ENCODE peak calls at places on chromosomes 4 and X, in four cellular contexts. One of them, this sample, is unnamed. For H3K4me1, the result is how much of the 10 kb centered on the place peaks cover.

GRCh38 chr4:39970559-39971270 is 7.0 kb downstream of the PDS5A start:
- DNase-seq in HCT116: peak
- DNase-seq in GM12878: no peak
- DNase-seq in HepG2: peak
- DNase-seq in this sample: no peak

GRCh38 chrX:150566734-150567182 is 1.7 kb upstream of the MTM1 start:
- DNase-seq in HCT116: no peak
- DNase-seq in GM12878: no peak
- DNase-seq in HepG2: no peak
- DNase-seq in this sample: no peak

GRCh38 chr4:40986375-40986774 is 228.0 kb downstream of the APBB2 start:
- DNase-seq in HCT116: no peak
- DNase-seq in GM12878: no peak
- DNase-seq in HepG2: no peak
- DNase-seq in this sample: no peak

GRCh38 chrX:55167124-55167523 is 53.0 kb upstream of the PAGE5 start:
- DNase-seq in HCT116: peak
- DNase-seq in GM12878: no peak
- DNase-seq in HepG2: no peak
- DNase-seq in this sample: no peak

GRCh38 chrX:129759576-129760061 is 20.1 kb upstream of the SASH3 start:
- DNase-seq in HCT116: no peak
- DNase-seq in GM12878: no peak
- DNase-seq in HepG2: no peak
- DNase-seq in this sample: no peak

GRCh38 chr4:184699941-184700340 is 34.0 kb downstream of the CENPU start:
- DNase-seq in HCT116: no peak
- DNase-seq in GM12878: no peak
- DNase-seq in HepG2: no peak
- DNase-seq in this sample: no peak

GRCh38 chr4:86918539-86919072 is 16.2 kb upstream of the AFF1 start:
- DNase-seq in HCT116: no peak
- DNase-seq in GM12878: no peak
- DNase-seq in HepG2: peak
- DNase-seq in this sample: no peak

GRCh38 chr4:155207534-155208257 is 740 bp upstream of the NPY2R start:
- DNase-seq in HCT116: no peak
- DNase-seq in GM12878: no peak
- DNase-seq in HepG2: no peak
- DNase-seq in this sample: peak

GRCh38 chr4:188661502-188661901 is 522.3 kb downstream of the TRIML1 start:
- DNase-seq in HCT116: no peak
- DNase-seq in GM12878: no peak
- DNase-seq in HepG2: no peak
- DNase-seq in this sample: no peak

GRCh38 chr4:104878936-104879335 is 267.7 kb upstream of the TET2 start:
- DNase-seq in HCT116: no peak
- DNase-seq in GM12878: no peak
- DNase-seq in HepG2: no peak
- DNase-seq in this sample: no peak

GRCh38 chr4:153013202-153013988 is 77.3 kb downstream of the FHDC1 start:
- DNase-seq in HCT116: no peak
- DNase-seq in GM12878: no peak
- DNase-seq in HepG2: no peak
- DNase-seq in this sample: no peak

GRCh38 chrX:100975212-100975611 is 5.7 kb downstream of the ARL13A start:
- DNase-seq in HCT116: no peak
- DNase-seq in GM12878: no peak
- DNase-seq in HepG2: no peak
- DNase-seq in this sample: no peak

GRCh38 chr4:99723555-99724450 is 66.2 kb upstream of the C4orf54 start:
- DNase-seq in HCT116: peak
- DNase-seq in GM12878: no peak
- DNase-seq in HepG2: peak
- DNase-seq in this sample: peak

GRCh38 chr4:179751669-179752068 is 2309.4 kb upstream of the AGA start:
- DNase-seq in HCT116: no peak
- DNase-seq in GM12878: no peak
- DNase-seq in HepG2: no peak
- DNase-seq in this sample: no peak

GRCh38 chr4:4853371-4853823 is 6.1 kb upstream of the MSX1 start:
- DNase-seq in HCT116: no peak
- DNase-seq in GM12878: no peak
- DNase-seq in HepG2: no peak
- DNase-seq in this sample: peak

GRCh38 chrX:53714580-53715335 is 28.2 kb upstream of the HUWE1 start:
- DNase-seq in HCT116: peak
- DNase-seq in GM12878: peak
- DNase-seq in HepG2: no peak
- DNase-seq in this sample: no peak

GRCh38 chr4:175385797-175386196 is 426.3 kb downstream of the GPM6A start:
- DNase-seq in HCT116: no peak
- DNase-seq in GM12878: no peak
- DNase-seq in HepG2: no peak
- DNase-seq in this sample: no peak

GRCh38 chr4:150385606-150386005 is 196.3 kb upstream of the MAB21L2 start:
- DNase-seq in HCT116: no peak
- DNase-seq in GM12878: no peak
- DNase-seq in HepG2: no peak
- DNase-seq in this sample: no peak

GRCh38 chr4:128525387-128525786 is 237.8 kb upstream of the PGRMC2 start:
- DNase-seq in HCT116: no peak
- DNase-seq in GM12878: no peak
- DNase-seq in HepG2: no peak
- DNase-seq in this sample: no peak

GRCh38 chr4:21385706-21386105 is 562.9 kb downstream of the KCNIP4 start:
- DNase-seq in HCT116: no peak
- DNase-seq in GM12878: no peak
- DNase-seq in HepG2: no peak
- DNase-seq in this sample: no peak

GRCh38 chr4:47198791-47199190 is 167.4 kb downstream of the GABRB1 start:
- DNase-seq in HCT116: no peak
- DNase-seq in GM12878: no peak
- DNase-seq in HepG2: no peak
- DNase-seq in this sample: no peak

GRCh38 chrX:133655914-133656265 is 240.6 kb upstream of the GPC4 start:
- DNase-seq in HCT116: no peak
- DNase-seq in GM12878: no peak
- DNase-seq in HepG2: no peak
- DNase-seq in this sample: no peak

GRCh38 chr4:65999518-65999871 is 329.2 kb upstream of the EPHA5 start:
- DNase-seq in HCT116: no peak
- DNase-seq in GM12878: no peak
- DNase-seq in HepG2: no peak
- DNase-seq in this sample: no peak

GRCh38 chr4:42953316-42953715 is 60.8 kb downstream of the GRXCR1 start:
- DNase-seq in HCT116: no peak
- DNase-seq in GM12878: no peak
- DNase-seq in HepG2: no peak
- DNase-seq in this sample: no peak

GRCh38 chr4:95304898-95305297 is 243.9 kb downstream of the UNC5C start:
- DNase-seq in HCT116: no peak
- DNase-seq in GM12878: no peak
- DNase-seq in HepG2: no peak
- DNase-seq in this sample: no peak

DNA sequence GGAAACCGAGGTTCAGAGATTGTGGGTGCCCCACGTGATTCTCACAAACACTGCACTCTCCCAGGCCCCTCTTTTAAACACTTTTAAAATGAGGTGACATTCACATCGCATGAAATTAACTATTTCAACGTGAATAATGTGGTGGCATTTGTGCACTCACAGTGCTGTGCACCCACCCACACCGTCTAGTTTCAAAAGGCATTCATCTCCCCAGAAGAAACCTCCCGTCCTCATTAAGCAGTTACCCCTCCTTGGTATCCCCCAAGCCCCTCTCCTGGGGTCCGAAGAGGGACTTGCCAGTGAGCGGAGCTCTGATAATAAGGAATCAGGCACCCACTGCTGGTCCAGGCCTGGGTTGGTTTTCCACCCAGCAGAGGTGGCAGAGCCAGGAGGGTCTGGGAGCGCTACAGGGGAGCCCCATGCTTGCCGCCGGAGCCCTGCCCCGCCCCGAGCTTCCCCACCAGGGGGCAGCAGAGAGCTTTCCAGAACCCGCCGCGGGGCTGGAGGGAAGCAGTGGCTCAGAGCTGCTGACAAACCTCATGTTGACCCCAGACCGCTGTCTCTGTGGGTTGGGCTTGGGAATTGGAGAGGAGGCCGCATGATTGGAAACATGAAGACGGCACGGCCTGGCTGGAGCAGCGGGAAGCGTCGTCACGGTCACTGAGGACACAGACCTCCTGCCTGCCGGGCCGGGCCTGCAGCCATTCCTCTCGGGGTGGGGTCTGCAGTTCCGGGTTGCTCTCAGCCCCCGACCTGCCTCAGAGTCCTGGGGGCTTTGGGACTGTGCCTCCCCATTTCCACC is 27.5 kb upstream of the HTRA3 start:
- DNase-seq in HCT116: peak
- DNase-seq in GM12878: no peak
- DNase-seq in HepG2: peak
- DNase-seq in this sample: peak
- TF ChIP-seq POLR2AphosphoS5 in HCT116: no peak
- TF ChIP-seq POLR2AphosphoS5 in GM12878: peak
- TF ChIP-seq POLR2AphosphoS5 in HepG2: no peak
- TF ChIP-seq POLR2AphosphoS5 in this sample: no peak

GRCh38 chrX:105821471-105822081 is 763 bp upstream of the NRK start:
- DNase-seq in HCT116: no peak
- DNase-seq in GM12878: no peak
- DNase-seq in HepG2: no peak
- DNase-seq in this sample: peak
- H3K9ac ChIP-seq in HCT116: no peak
- H3K9ac ChIP-seq in GM12878: no peak
- H3K9ac ChIP-seq in HepG2: no peak
- H3K9ac ChIP-seq in this sample: no peak

DNA sequence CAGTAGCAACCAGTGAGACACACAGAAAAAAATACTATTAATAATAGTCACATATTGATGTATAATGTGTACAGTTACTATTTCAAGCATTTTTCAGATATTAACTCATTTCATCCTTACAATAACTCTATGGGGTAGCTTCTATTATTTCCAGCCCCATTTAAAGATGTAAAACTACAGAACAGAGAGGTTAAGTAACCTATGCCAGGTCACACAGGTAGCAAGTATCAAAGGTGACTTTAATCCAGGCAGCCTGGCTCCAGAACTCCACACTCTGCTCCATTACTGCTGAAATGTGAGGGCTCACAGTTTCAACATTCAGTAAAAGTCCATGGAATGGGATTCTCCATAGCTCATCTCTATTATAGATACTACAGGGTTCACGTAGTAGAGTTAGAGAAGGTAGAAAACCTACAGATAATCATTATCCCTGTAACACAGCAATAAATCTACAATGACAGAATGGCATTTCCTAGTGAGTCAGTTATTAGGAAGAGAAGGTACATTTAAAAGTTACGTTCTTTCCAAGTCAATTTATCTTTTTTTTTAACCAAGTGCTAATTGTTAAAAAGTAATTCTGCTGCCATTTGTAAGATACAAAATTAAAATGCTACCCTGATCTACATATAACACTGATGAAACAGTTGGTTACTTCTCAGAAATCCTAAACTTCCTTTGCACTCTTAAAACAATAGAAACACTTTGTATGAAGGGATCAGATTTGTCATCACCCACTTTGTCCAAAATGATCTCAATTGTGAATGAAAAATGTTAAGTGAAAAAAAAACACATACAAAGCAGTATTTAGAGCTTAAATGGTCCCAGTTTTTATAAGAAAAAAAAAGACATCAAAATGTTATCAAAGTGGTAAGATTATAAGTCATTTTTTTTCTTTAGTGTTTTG is 18.7 kb downstream of the RELL1 start:
- DNase-seq in HCT116: no peak
- DNase-seq in GM12878: no peak
- DNase-seq in HepG2: no peak
- DNase-seq in this sample: no peak
- H3K4me1 ChIP-seq in HCT116: half or more
- H3K4me1 ChIP-seq in GM12878: under half
- H3K4me1 ChIP-seq in HepG2: half or more
- H3K4me1 ChIP-seq in this sample: under half

GRCh38 chr4:8118035-8118434 is 40.6 kb downstream of the ABLIM2 start:
- DNase-seq in HCT116: no peak
- DNase-seq in GM12878: no peak
- DNase-seq in HepG2: no peak
- DNase-seq in this sample: no peak

GRCh38 chr4:8115203-8115520 is 43.5 kb downstream of the ABLIM2 start:
- DNase-seq in HCT116: no peak
- DNase-seq in GM12878: no peak
- DNase-seq in HepG2: no peak
- DNase-seq in this sample: no peak

GRCh38 chr4:8114456-8115202 is 44.0 kb downstream of the ABLIM2 start:
- DNase-seq in HCT116: no peak
- DNase-seq in GM12878: no peak
- DNase-seq in HepG2: no peak
- DNase-seq in this sample: no peak

GRCh38 chr4:8117278-8117682 is 41.3 kb downstream of the ABLIM2 start:
- DNase-seq in HCT116: peak
- DNase-seq in GM12878: peak
- DNase-seq in HepG2: peak
- DNase-seq in this sample: peak

GRCh38 chr4:8115916-8116315 is 42.7 kb downstream of the ABLIM2 start:
- DNase-seq in HCT116: no peak
- DNase-seq in GM12878: no peak
- DNase-seq in HepG2: no peak
- DNase-seq in this sample: no peak
- TF ChIP-seq POLR2AphosphoS5 in HCT116: no peak
- TF ChIP-seq POLR2AphosphoS5 in GM12878: no peak
- TF ChIP-seq POLR2AphosphoS5 in HepG2: no peak
- TF ChIP-seq POLR2AphosphoS5 in this sample: no peak

GRCh38 chr4:79620627-79621026 is 212.6 kb upstream of the GK2 start:
- DNase-seq in HCT116: no peak
- DNase-seq in GM12878: no peak
- DNase-seq in HepG2: no peak
- DNase-seq in this sample: no peak

GRCh38 chr4:79621061-79621460 is 213.0 kb upstream of the GK2 start:
- DNase-seq in HCT116: no peak
- DNase-seq in GM12878: no peak
- DNase-seq in HepG2: no peak
- DNase-seq in this sample: no peak

GRCh38 chr4:79623125-79623905 is 215.3 kb upstream of the GK2 start:
- DNase-seq in HCT116: no peak
- DNase-seq in GM12878: no peak
- DNase-seq in HepG2: no peak
- DNase-seq in this sample: no peak

DNA sequence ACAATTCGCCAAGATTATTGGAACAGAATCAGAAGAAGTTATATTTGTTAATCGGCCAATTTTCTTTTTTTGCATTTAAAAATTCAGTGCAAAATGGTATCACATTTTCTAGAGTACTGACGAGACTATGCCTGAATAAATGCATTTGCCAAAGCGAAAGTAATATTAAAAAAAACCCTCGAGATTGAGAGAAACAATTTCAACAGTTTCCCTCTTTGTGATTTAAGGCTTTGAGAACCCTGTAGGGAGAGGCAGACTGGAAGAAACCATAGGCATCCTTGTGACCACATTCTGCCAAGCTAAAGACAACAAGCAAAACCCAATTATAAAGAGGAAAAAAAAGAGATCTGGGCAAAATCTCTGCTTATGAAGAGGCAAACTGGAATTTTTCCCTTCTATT is 218.1 kb upstream of the GK2 start:
- DNase-seq in HCT116: no peak
- DNase-seq in GM12878: no peak
- DNase-seq in HepG2: no peak
- DNase-seq in this sample: no peak
- H3K9ac ChIP-seq in HCT116: no peak
- H3K9ac ChIP-seq in GM12878: no peak
- H3K9ac ChIP-seq in HepG2: no peak
- H3K9ac ChIP-seq in this sample: no peak

GRCh38 chr4:57040510-57040909 is 61.8 kb downstream of the POLR2B start:
- DNase-seq in HCT116: no peak
- DNase-seq in GM12878: no peak
- DNase-seq in HepG2: no peak
- DNase-seq in this sample: no peak
- H3K4me1 ChIP-seq in HCT116: under half
- H3K4me1 ChIP-seq in GM12878: under half
- H3K4me1 ChIP-seq in HepG2: under half
- H3K4me1 ChIP-seq in this sample: under half